ENCODE peak calls at places on chromosome 6, in seven cellular contexts. G, L, M, J, I, D and P are unnamed samples.

GRCh38 chr6:117188627-117189201 is 76.6 kb upstream of the VGLL2 start:
- DNase-seq in G (no peak), L (no peak), M (no peak), J (no peak), I (peak; percentile 47), D (no peak), P (no peak)

GRCh38 chr6:118709859-118710350 is 58.5 kb upstream of the CEP85L start:
- DNase-seq in G (no peak), L (peak; percentile 55), M (peak; percentile 58), J (no peak), I (peak; percentile 15), D (peak; percentile 86), P (peak; percentile 54)

GRCh38 chr6:118468682-118469465 is 79.2 kb upstream of the PLN start:
- DNase-seq in G (no peak), L (no peak), M (no peak), J (no peak), I (no peak), D (peak; percentile 56), P (peak; percentile 24)

GRCh38 chr6:79495246-79495645 is 42.0 kb downstream of the LCA5 start:
- DNase-seq in G (no peak), L (no peak), M (no peak), J (no peak), I (no peak), D (no peak), P (no peak)

GRCh38 chr6:41442800-41443501 is 103.2 kb upstream of the FOXP4 start:
- DNase-seq in G (no peak), L (peak; percentile 32), M (peak; percentile 92), J (no peak), I (peak; percentile 95), D (peak; percentile 27), P (no peak)

GRCh38 chr6:163405412-163406309 is 8.9 kb upstream of the QKI start:
- DNase-seq in G (peak; percentile 89), L (peak; percentile 46), M (peak; percentile 67), J (no peak), I (peak; percentile 48), D (no peak), P (no peak)

GRCh38 chr6:27667651-27668441 is 194.9 kb upstream of the ZNF184 start:
- DNase-seq in G (no peak), L (no peak), M (peak; percentile 26), J (no peak), I (peak; percentile 44), D (no peak), P (no peak)

GRCh38 chr6:160789263-160790027 is 87.4 kb downstream of the PLG start:
- DNase-seq in G (no peak), L (no peak), M (no peak), J (no peak), I (no peak), D (no peak), P (no peak)

GRCh38 chr6:105035299-105035698 is 78.4 kb downstream of the LIN28B start:
- DNase-seq in G (no peak), L (no peak), M (no peak), J (no peak), I (no peak), D (no peak), P (no peak)

GRCh38 chr6:158767714-158768113 is 51.5 kb downstream of the EZR start:
- DNase-seq in G (peak; percentile 25), L (peak; percentile 46), M (no peak), J (no peak), I (no peak), D (no peak), P (no peak)

GRCh38 chr6:17829905-17830304 is 123.2 kb upstream of the NUP153 start:
- DNase-seq in G (no peak), L (no peak), M (no peak), J (no peak), I (no peak), D (no peak), P (no peak)

GRCh38 chr6:148272084-148272483 is 70.6 kb upstream of the SASH1 start:
- DNase-seq in G (no peak), L (no peak), M (no peak), J (no peak), I (no peak), D (peak; percentile 99), P (no peak)

GRCh38 chr6:143740213-143740612 is 62.4 kb downstream of the PHACTR2 start:
- DNase-seq in G (no peak), L (no peak), M (no peak), J (no peak), I (no peak), D (no peak), P (no peak)
- H3K27ac ChIP-seq in G (no peak overlapping the region), L (no peak overlapping the region), M (no peak overlapping the region), J (no peak overlapping the region), I (peak overlapping the region; percentile 77), D (no peak overlapping the region), P (no peak overlapping the region)

GRCh38 chr6:42448391-42448790 is 3.3 kb downstream of the TRERF1 start:
- DNase-seq in G (no peak), L (no peak), M (no peak), J (peak; percentile 45), I (no peak), D (no peak), P (no peak)
- H3K27ac ChIP-seq in G (no peak overlapping the region), L (peak overlapping the region; percentile 89), M (no peak overlapping the region), J (peak overlapping the region; percentile 87), I (no peak overlapping the region), D (peak overlapping the region; percentile 20), P (peak overlapping the region; percentile 64)

DNA sequence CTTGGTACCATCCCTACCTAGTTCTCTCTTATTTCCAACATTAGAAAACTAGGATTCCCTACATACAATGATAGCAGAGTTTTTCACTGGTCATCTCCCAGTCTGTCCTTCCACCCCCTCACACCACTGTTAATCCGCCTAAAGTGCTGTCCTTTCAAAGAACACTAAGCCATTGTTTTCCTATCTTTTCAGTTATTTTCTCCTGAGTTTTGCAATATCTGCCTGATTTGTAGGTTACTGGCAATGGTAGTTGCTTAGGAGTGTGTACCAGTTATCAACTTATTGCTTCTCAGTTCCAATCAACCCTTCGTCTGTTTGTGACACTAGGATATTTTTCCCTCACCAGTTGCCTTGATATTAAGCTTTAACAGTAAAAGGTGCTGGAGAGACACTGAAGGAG is 135.0 kb downstream of the EPM2A start:
- DNase-seq in G (no peak), L (no peak), M (no peak), J (no peak), I (no peak), D (no peak), P (no peak)
- H3K27ac ChIP-seq in G (no peak overlapping the region), L (no peak overlapping the region), M (no peak overlapping the region), J (no peak overlapping the region), I (no peak overlapping the region), D (no peak overlapping the region), P (no peak overlapping the region)

DNA sequence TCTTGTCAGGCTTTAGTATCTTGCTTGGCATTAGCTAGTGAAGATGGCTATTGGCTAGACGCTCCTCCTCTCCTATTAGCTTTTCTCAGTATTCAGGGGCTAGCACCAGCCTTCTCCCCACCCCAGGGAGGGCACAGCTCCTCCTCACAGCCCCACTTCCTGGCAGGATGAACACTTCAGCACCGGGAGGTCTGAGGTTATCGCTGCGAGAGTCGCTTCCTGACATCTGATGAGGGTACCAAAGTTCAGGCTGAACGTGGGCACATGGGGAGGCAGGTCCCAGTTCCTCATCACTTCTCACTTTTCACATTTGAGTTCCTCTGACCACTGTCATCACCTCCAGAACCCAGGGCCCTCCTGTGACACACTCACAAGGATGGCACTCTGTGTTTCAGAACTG is 66.6 kb downstream of the LAMA4 start:
- DNase-seq in G (no peak), L (no peak), M (no peak), J (no peak), I (no peak), D (no peak), P (no peak)
- H3K27ac ChIP-seq in G (no peak overlapping the region), L (no peak overlapping the region), M (no peak overlapping the region), J (no peak overlapping the region), I (no peak overlapping the region), D (no peak overlapping the region), P (no peak overlapping the region)

GRCh38 chr6:106084973-106085686 is 1.0 kb upstream of the PRDM1 start:
- DNase-seq in G (no peak), L (no peak), M (no peak), J (no peak), I (peak; percentile 39), D (peak; percentile 68), P (peak; percentile 78)
- H3K27ac ChIP-seq in G (peak overlapping the region; percentile 15), L (peak overlapping the region; percentile 84), M (no peak overlapping the region), J (peak overlapping the region; percentile 70), I (no peak overlapping the region), D (peak overlapping the region; percentile 85), P (peak overlapping the region; percentile 97)

GRCh38 chr6:134434019-134434949 is 116.4 kb upstream of the SGK1 start:
- DNase-seq in G (no peak), L (no peak), M (no peak), J (no peak), I (no peak), D (no peak), P (no peak)

GRCh38 chr6:134432036-134432435 is 114.1 kb upstream of the SGK1 start:
- DNase-seq in G (no peak), L (no peak), M (no peak), J (no peak), I (no peak), D (no peak), P (no peak)

GRCh38 chr6:134427721-134428120 is 109.8 kb upstream of the SGK1 start:
- DNase-seq in G (no peak), L (no peak), M (no peak), J (no peak), I (no peak), D (no peak), P (no peak)

GRCh38 chr6:134429861-134430380 is 112.0 kb upstream of the SGK1 start:
- DNase-seq in G (no peak), L (no peak), M (no peak), J (no peak), I (no peak), D (no peak), P (no peak)

DNA sequence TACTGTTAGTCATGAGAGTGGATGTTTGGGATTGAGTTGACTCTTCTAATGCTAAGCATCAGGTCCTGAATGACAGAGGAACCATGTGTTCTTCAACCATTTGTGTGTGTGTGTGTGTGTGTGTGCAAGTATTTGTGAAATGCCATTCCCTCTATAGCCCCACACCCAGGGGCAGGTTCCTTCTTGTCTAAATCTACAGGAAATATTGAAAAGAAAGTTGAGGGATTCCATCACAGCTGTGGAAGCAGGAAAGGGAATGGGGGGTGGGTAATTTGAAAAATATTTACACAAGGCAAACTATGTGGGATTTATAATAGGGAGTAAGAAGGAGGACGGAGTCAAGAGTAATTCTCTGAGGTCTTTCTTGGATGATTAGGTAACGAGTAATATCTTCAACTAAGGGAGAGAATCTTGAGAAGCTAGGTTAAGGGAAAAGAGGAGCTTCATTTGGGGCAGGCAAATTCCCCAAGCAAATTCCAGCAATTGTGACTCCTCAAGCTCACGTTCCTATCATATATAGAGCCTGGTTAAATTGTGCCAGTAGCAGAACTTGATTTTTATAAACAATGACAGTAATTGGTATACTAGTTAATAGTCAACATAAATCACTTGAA is 113.5 kb upstream of the SGK1 start:
- DNase-seq in G (no peak), L (no peak), M (no peak), J (no peak), I (no peak), D (peak; percentile 71), P (no peak)
- H3K27ac ChIP-seq in G (no peak overlapping the region), L (no peak overlapping the region), M (no peak overlapping the region), J (no peak overlapping the region), I (no peak overlapping the region), D (peak overlapping the region; percentile 1), P (peak overlapping the region; percentile 1)